ENCODE peak calls at places on chromosomes 6 and 20, in nine cellular contexts. One of them, this sample, is unnamed.
A peak's percentile ranks its signal among the peaks of the same experiment; 100 is the strongest.

GRCh38 chr6:13026557-13026956 is 301.8 kb downstream of the TBC1D7 start:
- DNase-seq in right lobe of liver: no peak
- DNase-seq in heart left ventricle: peak; percentile 23
- DNase-seq in psoas muscle: no peak
- DNase-seq in colonic mucosa: no peak
- DNase-seq in kidney: no peak
- DNase-seq in cardiac muscle cell: no peak
- DNase-seq in Peyer's patch: no peak
- DNase-seq in endodermal cell: no peak
- DNase-seq in this sample: no peak

GRCh38 chr6:121694389-121695185 is 259.1 kb downstream of the GJA1 start:
- DNase-seq in heart left ventricle: no peak
- DNase-seq in cardiac muscle cell: peak; percentile 68
- DNase-seq in colonic mucosa: no peak
- DNase-seq in right lobe of liver: no peak
- DNase-seq in Peyer's patch: no peak
- DNase-seq in psoas muscle: no peak
- DNase-seq in endodermal cell: no peak
- DNase-seq in kidney: no peak
- DNase-seq in this sample: no peak

GRCh38 chr6:33840064-33840926 is 36.5 kb upstream of the MLN start:
- DNase-seq in endodermal cell: no peak
- DNase-seq in cardiac muscle cell: peak; percentile 95
- DNase-seq in right lobe of liver: no peak
- DNase-seq in psoas muscle: no peak
- DNase-seq in heart left ventricle: peak; percentile 39
- DNase-seq in kidney: no peak
- DNase-seq in colonic mucosa: peak; percentile 35
- DNase-seq in Peyer's patch: no peak
- DNase-seq in this sample: peak; percentile 85

GRCh38 chr20:4848041-4848440 is 126.3 kb downstream of the PRND start:
- DNase-seq in heart left ventricle: no peak
- DNase-seq in endodermal cell: no peak
- DNase-seq in right lobe of liver: no peak
- DNase-seq in colonic mucosa: no peak
- DNase-seq in kidney: no peak
- DNase-seq in Peyer's patch: no peak
- DNase-seq in psoas muscle: no peak
- DNase-seq in cardiac muscle cell: no peak
- DNase-seq in this sample: no peak

GRCh38 chr6:77290798-77291197 is 172.5 kb downstream of the HTR1B start:
- DNase-seq in psoas muscle: no peak
- DNase-seq in colonic mucosa: no peak
- DNase-seq in endodermal cell: no peak
- DNase-seq in cardiac muscle cell: peak; percentile 7
- DNase-seq in heart left ventricle: no peak
- DNase-seq in right lobe of liver: no peak
- DNase-seq in Peyer's patch: no peak
- DNase-seq in kidney: no peak
- DNase-seq in this sample: no peak

GRCh38 chr20:23641936-23642751 is 4.4 kb upstream of the CST3 start:
- DNase-seq in psoas muscle: peak; percentile 89
- DNase-seq in kidney: no peak
- DNase-seq in right lobe of liver: no peak
- DNase-seq in endodermal cell: no peak
- DNase-seq in heart left ventricle: no peak
- DNase-seq in Peyer's patch: no peak
- DNase-seq in colonic mucosa: no peak
- DNase-seq in cardiac muscle cell: peak; percentile 85
- DNase-seq in this sample: peak; percentile 49

GRCh38 chr20:20411382-20411781 is 43.5 kb downstream of the INSM1 start:
- DNase-seq in right lobe of liver: no peak
- DNase-seq in endodermal cell: no peak
- DNase-seq in cardiac muscle cell: no peak
- DNase-seq in kidney: no peak
- DNase-seq in psoas muscle: no peak
- DNase-seq in Peyer's patch: no peak
- DNase-seq in heart left ventricle: no peak
- DNase-seq in colonic mucosa: no peak
- DNase-seq in this sample: no peak

GRCh38 chr20:55004044-55004443 is 528.7 kb downstream of the DOK5 start:
- DNase-seq in cardiac muscle cell: no peak
- DNase-seq in kidney: no peak
- DNase-seq in Peyer's patch: no peak
- DNase-seq in colonic mucosa: no peak
- DNase-seq in endodermal cell: no peak
- DNase-seq in heart left ventricle: no peak
- DNase-seq in psoas muscle: no peak
- DNase-seq in right lobe of liver: no peak
- DNase-seq in this sample: no peak

GRCh38 chr6:149566372-149567193 is at the start of gene GINM1:
- DNase-seq in Peyer's patch: peak; percentile 76
- DNase-seq in psoas muscle: peak; percentile 76
- DNase-seq in endodermal cell: peak; percentile 87
- DNase-seq in kidney: peak; percentile 90
- DNase-seq in heart left ventricle: peak; percentile 49
- DNase-seq in right lobe of liver: peak; percentile 74
- DNase-seq in colonic mucosa: peak; percentile 72
- DNase-seq in cardiac muscle cell: peak; percentile 42
- DNase-seq in this sample: peak; percentile 58

GRCh38 chr6:81906709-81907204 is 154.3 kb upstream of the TENT5A start:
- DNase-seq in endodermal cell: no peak
- DNase-seq in Peyer's patch: no peak
- DNase-seq in heart left ventricle: no peak
- DNase-seq in psoas muscle: no peak
- DNase-seq in right lobe of liver: no peak
- DNase-seq in kidney: no peak
- DNase-seq in cardiac muscle cell: no peak
- DNase-seq in colonic mucosa: no peak
- DNase-seq in this sample: no peak

GRCh38 chr6:156508923-156509322 is 268.3 kb upstream of the ARID1B start:
- DNase-seq in psoas muscle: no peak
- DNase-seq in colonic mucosa: no peak
- DNase-seq in kidney: no peak
- DNase-seq in cardiac muscle cell: no peak
- DNase-seq in endodermal cell: no peak
- DNase-seq in right lobe of liver: no peak
- DNase-seq in Peyer's patch: no peak
- DNase-seq in heart left ventricle: no peak
- DNase-seq in this sample: no peak

GRCh38 chr20:34704177-34705007 is at the start of gene TP53INP2:
- DNase-seq in right lobe of liver: peak; percentile 97
- DNase-seq in endodermal cell: peak; percentile 97
- DNase-seq in colonic mucosa: peak; percentile 96
- DNase-seq in psoas muscle: peak; percentile 96
- DNase-seq in cardiac muscle cell: peak; percentile 95
- DNase-seq in Peyer's patch: peak; percentile 94
- DNase-seq in kidney: peak; percentile 97
- DNase-seq in heart left ventricle: peak; percentile 95
- DNase-seq in this sample: peak; percentile 95

GRCh38 chr6:155455766-155456165 is at the start of gene NOX3:
- DNase-seq in Peyer's patch: no peak
- DNase-seq in kidney: no peak
- DNase-seq in cardiac muscle cell: no peak
- DNase-seq in colonic mucosa: no peak
- DNase-seq in endodermal cell: no peak
- DNase-seq in right lobe of liver: no peak
- DNase-seq in psoas muscle: no peak
- DNase-seq in heart left ventricle: no peak
- DNase-seq in this sample: no peak

GRCh38 chr6:6512711-6513110 is 75.8 kb upstream of the LY86 start:
- DNase-seq in psoas muscle: no peak
- DNase-seq in endodermal cell: no peak
- DNase-seq in kidney: no peak
- DNase-seq in right lobe of liver: no peak
- DNase-seq in cardiac muscle cell: no peak
- DNase-seq in Peyer's patch: no peak
- DNase-seq in colonic mucosa: no peak
- DNase-seq in heart left ventricle: no peak
- DNase-seq in this sample: no peak

GRCh38 chr6:34887753-34888440 is at the start of gene TAF11:
- DNase-seq in psoas muscle: peak; percentile 96
- DNase-seq in cardiac muscle cell: peak; percentile 96
- DNase-seq in heart left ventricle: peak; percentile 94
- DNase-seq in colonic mucosa: peak; percentile 98
- DNase-seq in kidney: peak; percentile 97
- DNase-seq in endodermal cell: peak; percentile 96
- DNase-seq in Peyer's patch: peak; percentile 95
- DNase-seq in right lobe of liver: peak; percentile 95
- DNase-seq in this sample: peak; percentile 92

GRCh38 chr6:137799950-137800568 is 67.0 kb upstream of the TNFAIP3 start:
- DNase-seq in Peyer's patch: no peak
- DNase-seq in colonic mucosa: peak; percentile 71
- DNase-seq in psoas muscle: no peak
- DNase-seq in endodermal cell: peak; percentile 67
- DNase-seq in heart left ventricle: peak; percentile 48
- DNase-seq in right lobe of liver: no peak
- DNase-seq in cardiac muscle cell: peak; percentile 80
- DNase-seq in kidney: no peak
- DNase-seq in this sample: peak; percentile 18

GRCh38 chr6:170291271-170292110 is 613 bp upstream of the DLL1 start:
- DNase-seq in heart left ventricle: peak; percentile 79
- DNase-seq in Peyer's patch: peak; percentile 78
- DNase-seq in psoas muscle: peak; percentile 75
- DNase-seq in endodermal cell: peak; percentile 91
- DNase-seq in kidney: peak; percentile 94
- DNase-seq in right lobe of liver: peak; percentile 79
- DNase-seq in colonic mucosa: peak; percentile 75
- DNase-seq in cardiac muscle cell: no peak
- DNase-seq in this sample: peak; percentile 64

GRCh38 chr6:44001318-44001868 is 125.9 kb downstream of the MRPL14 start:
- DNase-seq in right lobe of liver: no peak
- DNase-seq in cardiac muscle cell: peak; percentile 44
- DNase-seq in heart left ventricle: no peak
- DNase-seq in endodermal cell: peak; percentile 94
- DNase-seq in kidney: peak; percentile 57
- DNase-seq in Peyer's patch: peak; percentile 65
- DNase-seq in psoas muscle: peak; percentile 54
- DNase-seq in colonic mucosa: peak; percentile 73
- DNase-seq in this sample: no peak

GRCh38 chr6:138419766-138420165 is 15.7 kb downstream of the HEBP2 start:
- DNase-seq in colonic mucosa: no peak
- DNase-seq in psoas muscle: no peak
- DNase-seq in cardiac muscle cell: no peak
- DNase-seq in heart left ventricle: no peak
- DNase-seq in right lobe of liver: no peak
- DNase-seq in endodermal cell: peak; percentile 40
- DNase-seq in Peyer's patch: no peak
- DNase-seq in kidney: no peak
- DNase-seq in this sample: no peak

GRCh38 chr6:163146036-163146435 is 268.5 kb upstream of the QKI start:
- DNase-seq in Peyer's patch: no peak
- DNase-seq in colonic mucosa: no peak
- DNase-seq in right lobe of liver: no peak
- DNase-seq in heart left ventricle: no peak
- DNase-seq in psoas muscle: no peak
- DNase-seq in cardiac muscle cell: no peak
- DNase-seq in kidney: no peak
- DNase-seq in endodermal cell: no peak
- DNase-seq in this sample: no peak
- H3K4me1 ChIP-seq in Peyer's patch: no peaks in the 10 kb centered on the region
- H3K4me1 ChIP-seq in colonic mucosa: no peaks in the 10 kb centered on the region
- H3K4me1 ChIP-seq in right lobe of liver: no peaks in the 10 kb centered on the region
- H3K4me1 ChIP-seq in heart left ventricle: no peaks in the 10 kb centered on the region
- H3K4me1 ChIP-seq in psoas muscle: no peaks in the 10 kb centered on the region
- H3K4me1 ChIP-seq in cardiac muscle cell: no peaks in the 10 kb centered on the region
- H3K4me1 ChIP-seq in kidney: no peaks in the 10 kb centered on the region
- H3K4me1 ChIP-seq in endodermal cell: no peaks in the 10 kb centered on the region
- H3K4me1 ChIP-seq in this sample: no peaks in the 10 kb centered on the region

GRCh38 chr20:40449974-40450616 is 238.9 kb downstream of the MAFB start:
- DNase-seq in colonic mucosa: no peak
- DNase-seq in cardiac muscle cell: no peak
- DNase-seq in heart left ventricle: no peak
- DNase-seq in right lobe of liver: no peak
- DNase-seq in psoas muscle: no peak
- DNase-seq in endodermal cell: no peak
- DNase-seq in kidney: no peak
- DNase-seq in Peyer's patch: no peak
- DNase-seq in this sample: no peak
- TF ChIP-seq CTCF in colonic mucosa: no peak
- TF ChIP-seq CTCF in cardiac muscle cell: no peak
- TF ChIP-seq CTCF in heart left ventricle: no peak
- TF ChIP-seq CTCF in right lobe of liver: no peak
- TF ChIP-seq CTCF in psoas muscle: no peak
- TF ChIP-seq CTCF in endodermal cell: no peak
- TF ChIP-seq CTCF in kidney: no peak
- TF ChIP-seq CTCF in Peyer's patch: no peak
- TF ChIP-seq CTCF in this sample: no peak

GRCh38 chr20:47760686-47761477 is 24.4 kb downstream of the SULF2 start:
- DNase-seq in right lobe of liver: no peak
- DNase-seq in Peyer's patch: no peak
- DNase-seq in cardiac muscle cell: no peak
- DNase-seq in psoas muscle: no peak
- DNase-seq in kidney: no peak
- DNase-seq in heart left ventricle: no peak
- DNase-seq in endodermal cell: no peak
- DNase-seq in colonic mucosa: no peak
- DNase-seq in this sample: no peak

GRCh38 chr20:47764154-47764734 is 21.0 kb downstream of the SULF2 start:
- DNase-seq in kidney: no peak
- DNase-seq in Peyer's patch: no peak
- DNase-seq in right lobe of liver: no peak
- DNase-seq in cardiac muscle cell: no peak
- DNase-seq in psoas muscle: no peak
- DNase-seq in heart left ventricle: no peak
- DNase-seq in colonic mucosa: no peak
- DNase-seq in endodermal cell: no peak
- DNase-seq in this sample: peak; percentile 34

GRCh38 chr20:47765715-47766594 is 19.3 kb downstream of the SULF2 start:
- DNase-seq in kidney: no peak
- DNase-seq in right lobe of liver: no peak
- DNase-seq in psoas muscle: no peak
- DNase-seq in endodermal cell: peak; percentile 68
- DNase-seq in colonic mucosa: no peak
- DNase-seq in cardiac muscle cell: no peak
- DNase-seq in heart left ventricle: no peak
- DNase-seq in Peyer's patch: no peak
- DNase-seq in this sample: no peak

GRCh38 chr20:47761478-47762047 is 23.7 kb downstream of the SULF2 start:
- DNase-seq in heart left ventricle: no peak
- DNase-seq in Peyer's patch: no peak
- DNase-seq in kidney: no peak
- DNase-seq in psoas muscle: no peak
- DNase-seq in endodermal cell: peak; percentile 81
- DNase-seq in right lobe of liver: no peak
- DNase-seq in cardiac muscle cell: no peak
- DNase-seq in colonic mucosa: no peak
- DNase-seq in this sample: no peak

GRCh38 chr20:47762699-47763098 is 22.6 kb downstream of the SULF2 start:
- DNase-seq in psoas muscle: no peak
- DNase-seq in cardiac muscle cell: peak; percentile 74
- DNase-seq in heart left ventricle: no peak
- DNase-seq in colonic mucosa: no peak
- DNase-seq in kidney: no peak
- DNase-seq in endodermal cell: no peak
- DNase-seq in right lobe of liver: no peak
- DNase-seq in Peyer's patch: no peak
- DNase-seq in this sample: peak; percentile 25
- H3K4me1 ChIP-seq in psoas muscle: no peaks in the 10 kb centered on the region
- H3K4me1 ChIP-seq in cardiac muscle cell: peaks cover 8% of the 10 kb centered on the region
- H3K4me1 ChIP-seq in heart left ventricle: peaks cover 39% of the 10 kb centered on the region
- H3K4me1 ChIP-seq in colonic mucosa: no peaks in the 10 kb centered on the region
- H3K4me1 ChIP-seq in kidney: peaks cover 4% of the 10 kb centered on the region
- H3K4me1 ChIP-seq in endodermal cell: peaks cover 18% of the 10 kb centered on the region
- H3K4me1 ChIP-seq in right lobe of liver: no peaks in the 10 kb centered on the region
- H3K4me1 ChIP-seq in Peyer's patch: no peaks in the 10 kb centered on the region
- H3K4me1 ChIP-seq in this sample: peaks cover 25% of the 10 kb centered on the region

GRCh38 chr6:165811512-165811911 is 148.5 kb upstream of the PDE10A start:
- DNase-seq in colonic mucosa: no peak
- DNase-seq in kidney: no peak
- DNase-seq in heart left ventricle: no peak
- DNase-seq in right lobe of liver: no peak
- DNase-seq in cardiac muscle cell: no peak
- DNase-seq in endodermal cell: no peak
- DNase-seq in psoas muscle: no peak
- DNase-seq in Peyer's patch: no peak
- DNase-seq in this sample: no peak
- TF ChIP-seq CTCF in colonic mucosa: no peak
- TF ChIP-seq CTCF in kidney: no peak
- TF ChIP-seq CTCF in heart left ventricle: no peak
- TF ChIP-seq CTCF in right lobe of liver: no peak
- TF ChIP-seq CTCF in cardiac muscle cell: no peak
- TF ChIP-seq CTCF in endodermal cell: no peak
- TF ChIP-seq CTCF in psoas muscle: no peak
- TF ChIP-seq CTCF in Peyer's patch: no peak
- TF ChIP-seq CTCF in this sample: no peak

This sample was measured in BE2C.